ENCODE peak calls at places on chromosomes 11 and 22, in seven cellular contexts. T is endodermal cell; I is A549; O is CD4-positive, CD25-positive, alpha-beta regulatory T cell; G is spleen; U is left ventricle myocardium inferior; N is breast epithelium. J is an unnamed sample. For H3K9me3, the result is how much of the 10 kb centered on the place peaks cover.

GRCh38 chr22:17243524-17243923 is 24.3 kb upstream of the ADA2 start:
- DNase-seq in T (no peak), I (peak), O (peak), G (peak), U (no peak), N (no peak), J (no peak)

GRCh38 chr22:49976439-49977175 is 16.0 kb downstream of the PIM3 start:
- DNase-seq in T (no peak), I (peak), O (peak), G (no peak), U (no peak), N (peak), J (no peak)

GRCh38 chr11:110200241-110200640 is 96.2 kb downstream of the RDX start:
- DNase-seq in T (peak), I (no peak), O (no peak), G (no peak), U (no peak), N (no peak), J (no peak)

GRCh38 chr11:706439-706956 is 467 bp downstream of the EPS8L2 start:
- DNase-seq in T (peak), I (peak), O (no peak), G (no peak), U (no peak), N (no peak), J (no peak)

GRCh38 chr11:23359297-23359696 is 499.0 kb upstream of the CCDC179 start:
- DNase-seq in T (no peak), I (no peak), O (no peak), G (no peak), U (no peak), N (no peak), J (peak)

GRCh38 chr22:25160120-25160996 is 39.3 kb upstream of the CRYBB3 start:
- DNase-seq in T (no peak), I (no peak), O (no peak), G (no peak), U (no peak), N (no peak), J (no peak)

GRCh38 chr22:41888638-41889200 is 26.2 kb downstream of the SHISA8 start:
- DNase-seq in T (no peak), I (no peak), O (no peak), G (no peak), U (no peak), N (no peak), J (no peak)

GRCh38 chr11:96158126-96158525 is 184.9 kb downstream of the MAML2 start:
- DNase-seq in T (no peak), I (no peak), O (no peak), G (no peak), U (no peak), N (no peak), J (peak)

GRCh38 chr11:12696911-12697581 is 22.8 kb downstream of the TEAD1 start:
- DNase-seq in T (peak), I (no peak), O (no peak), G (no peak), U (no peak), N (no peak), J (no peak)

GRCh38 chr11:50073113-50074105 is 40.7 kb downstream of the OR4C45 start:
- DNase-seq in T (no peak), I (no peak), O (no peak), G (no peak), U (no peak), N (no peak), J (no peak)

GRCh38 chr11:50077526-50077925 is 44.9 kb downstream of the OR4C45 start:
- DNase-seq in T (no peak), I (no peak), O (no peak), G (no peak), U (no peak), N (no peak), J (no peak)

GRCh38 chr11:50074161-50074560 is 41.5 kb downstream of the OR4C45 start:
- DNase-seq in T (no peak), I (no peak), O (no peak), G (no peak), U (no peak), N (no peak), J (no peak)

GRCh38 chr11:50078001-50078400 is 45.3 kb downstream of the OR4C45 start:
- DNase-seq in T (no peak), I (no peak), O (no peak), G (no peak), U (no peak), N (no peak), J (no peak)

DNA sequence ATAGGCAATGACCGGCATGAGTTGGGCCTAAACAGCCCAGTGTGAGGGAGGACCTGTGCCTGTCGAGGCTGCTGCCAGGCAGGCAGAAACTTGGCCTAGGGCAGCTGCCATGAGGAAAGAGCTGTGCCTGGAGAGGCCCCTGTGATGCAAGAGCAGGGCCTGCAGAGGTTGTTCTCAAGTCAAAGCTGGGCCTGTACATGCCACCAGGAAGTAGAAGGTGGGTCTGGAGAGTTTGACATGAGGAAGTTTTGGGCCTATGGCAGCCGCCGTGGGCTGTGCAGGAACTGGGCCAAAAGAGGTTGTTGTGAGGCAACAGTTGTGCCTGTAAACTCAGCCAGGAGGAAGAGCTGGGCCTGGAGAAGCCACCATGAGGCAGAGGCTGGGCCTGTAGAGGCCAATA is 43.2 kb downstream of the OR4C45 start:
- DNase-seq in T (no peak), I (no peak), O (no peak), G (no peak), U (no peak), N (no peak), J (no peak)
- H3K9me3 ChIP-seq in T (under half), I (under half), O (under half), G (under half), U (under half), N (under half), J (under half)

GRCh38 chr11:90855531-90855930 is 632.7 kb upstream of the CHORDC1 start:
- DNase-seq in T (no peak), I (no peak), O (no peak), G (no peak), U (no peak), N (no peak), J (no peak)
- H3K27ac ChIP-seq in T (no peak), I (no peak), O (no peak), G (no peak), U (no peak), N (no peak), J (no peak)

DNA sequence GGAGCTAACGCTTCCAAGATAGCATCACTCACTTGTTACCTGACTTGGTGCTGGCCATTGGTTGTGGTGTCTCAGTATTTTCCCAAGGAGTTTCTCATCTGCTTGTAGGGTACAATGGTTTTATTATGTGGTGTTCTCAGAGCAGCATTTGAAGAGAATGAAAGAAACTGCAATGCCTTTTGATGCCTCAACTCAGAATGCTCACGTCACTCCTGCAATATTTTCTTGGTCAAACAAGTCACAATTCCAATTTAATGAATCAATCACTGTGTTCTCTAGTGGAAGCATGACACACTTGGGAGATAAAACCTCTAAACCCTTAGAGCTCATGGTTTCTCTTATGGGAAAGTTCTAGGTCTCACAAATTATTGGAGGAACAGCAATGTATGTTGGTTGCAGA is 2.0 kb upstream of the OR5D14 start:
- DNase-seq in T (no peak), I (no peak), O (no peak), G (no peak), U (no peak), N (no peak), J (no peak)
- H3K9me3 ChIP-seq in T (half or more), I (under half), O (under half), G (under half), U (under half), N (under half), J (under half)

GRCh38 chr11:45917623-45918330 is at the start of gene PEX16:
- DNase-seq in T (peak), I (peak), O (peak), G (peak), U (peak), N (peak), J (peak)
- H3K27ac ChIP-seq in T (peak), I (peak), O (peak), G (peak), U (peak), N (peak), J (peak)

DNA sequence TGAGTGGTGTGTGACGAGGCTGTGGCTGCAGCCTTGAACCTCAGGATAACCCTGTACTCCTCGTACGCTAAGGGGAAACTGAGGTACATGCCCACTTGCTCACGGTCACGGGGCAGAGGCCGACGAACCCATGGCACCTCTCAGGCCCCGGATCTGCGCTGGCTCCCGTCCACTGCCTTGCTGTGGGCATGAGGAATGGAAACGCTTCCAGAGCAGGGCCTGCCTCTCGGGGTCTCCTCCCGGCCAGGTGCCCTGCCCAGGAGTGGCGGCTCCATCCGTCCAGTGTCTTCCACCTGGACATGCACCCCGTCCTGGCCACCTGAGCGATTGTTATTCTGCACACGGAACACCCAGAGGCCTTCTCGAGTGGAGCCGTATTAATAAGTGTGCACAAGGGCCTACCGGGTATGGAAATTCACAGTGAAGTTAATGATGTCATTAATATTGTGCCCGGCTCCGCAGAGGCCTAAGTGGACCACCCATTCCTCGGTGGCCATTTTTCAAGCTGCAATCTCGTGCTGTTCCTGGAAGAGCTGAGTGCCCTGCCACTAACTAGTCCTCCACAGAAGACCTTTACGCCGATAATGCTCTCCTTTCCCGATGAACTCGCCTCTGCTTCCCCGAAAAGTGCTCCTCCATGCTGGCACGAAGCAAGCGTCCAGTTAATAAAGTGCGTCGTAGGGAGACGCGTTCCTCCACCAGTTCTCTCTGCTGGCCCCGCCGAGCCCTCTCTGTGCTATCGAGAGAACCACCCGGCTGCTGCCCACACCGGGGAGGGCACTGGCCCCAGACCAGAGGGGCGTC is 927.9 kb downstream of the BRD1 start:
- DNase-seq in T (no peak), I (no peak), O (no peak), G (peak), U (no peak), N (no peak), J (no peak)
- H3K9me3 ChIP-seq in T (under half), I (under half), O (under half), G (under half), U (under half), N (under half), J (under half)

DNA sequence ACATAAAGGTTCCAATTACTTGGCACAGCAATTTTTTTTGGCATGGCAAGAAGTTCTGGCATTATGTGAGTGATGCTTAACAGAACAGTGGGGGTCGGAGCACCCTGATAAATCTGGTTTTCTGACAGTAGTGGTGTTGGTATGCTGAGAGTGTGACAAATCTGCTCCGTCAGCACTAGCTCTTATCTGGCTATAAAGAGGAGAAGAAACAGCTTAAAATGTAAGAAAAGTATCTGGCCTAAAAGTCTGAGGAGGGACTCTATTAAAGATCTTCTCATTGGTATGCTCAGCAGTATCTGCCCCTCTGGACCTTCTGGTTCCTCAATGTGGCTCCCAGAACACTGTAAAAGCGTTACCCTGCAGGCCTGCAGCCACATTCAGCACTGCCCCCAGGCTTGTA is 137.4 kb downstream of the PLEKHA7 start:
- DNase-seq in T (no peak), I (no peak), O (no peak), G (no peak), U (no peak), N (no peak), J (no peak)
- H3K27ac ChIP-seq in T (no peak), I (no peak), O (no peak), G (no peak), U (no peak), N (peak), J (no peak)